ENCODE peak calls at places on chromosomes 13 and 19, in four cellular contexts. S is breast epithelium; Q is CD4-positive, alpha-beta T cell; J is thoracic aorta. O is an unnamed sample.
A peak's percentile ranks its signal among the peaks of the same experiment; 100 is the strongest.

GRCh38 chr13:46296920-46297319 is 85.2 kb downstream of the LRRC63 start:
- DNase-seq in J (no peak), S (no peak), Q (no peak), O (no peak)

GRCh38 chr19:48613024-48613851 is 1.6 kb downstream of the FAM83E start:
- DNase-seq in J (no peak), Q (no peak), S (no peak), O (peak; percentile 40)

GRCh38 chr19:47097396-47098217 is 16.0 kb downstream of the ZC3H4 start:
- DNase-seq in S (peak; percentile 52), Q (no peak), J (peak; percentile 36), O (peak; percentile 65)

GRCh38 chr19:33460221-33460908 is 61.2 kb downstream of the PEPD start:
- DNase-seq in J (no peak), Q (no peak), S (no peak), O (no peak)

GRCh38 chr13:30108216-30108912 is 199.0 kb downstream of the KATNAL1 start:
- DNase-seq in Q (no peak), S (no peak), J (no peak), O (no peak)

GRCh38 chr13:45339867-45340266 is 1.1 kb downstream of the TPT1 start:
- DNase-seq in J (no peak), S (no peak), Q (no peak), O (no peak)

GRCh38 chr19:18774107-18774506 is 17.0 kb downstream of the COMP start:
- DNase-seq in Q (no peak), J (no peak), S (no peak), O (no peak)

GRCh38 chr19:14476307-14476662 is 1.1 kb upstream of the PTGER1 start:
- DNase-seq in Q (no peak), S (no peak), J (no peak), O (no peak)

GRCh38 chr19:30669329-30670010 is 297.3 kb downstream of the ZNF536 start:
- DNase-seq in Q (peak; percentile 27), S (peak; percentile 45), J (no peak), O (peak; percentile 64)

GRCh38 chr19:29328586-29328985 is 115.6 kb upstream of the UQCRFS1 start:
- DNase-seq in Q (no peak), J (no peak), S (no peak), O (no peak)

GRCh38 chr13:66624302-66624701 is 605.8 kb downstream of the PCDH9 start:
- DNase-seq in S (no peak), J (no peak), Q (no peak), O (no peak)

GRCh38 chr13:41505209-41505835 is 48.0 kb downstream of the RGCC start:
- DNase-seq in S (no peak), J (no peak), Q (no peak), O (no peak)

GRCh38 chr13:25214371-25215252 is 42.5 kb upstream of the AMER2 start:
- DNase-seq in J (no peak), Q (no peak), S (no peak), O (no peak)

GRCh38 chr13:98484289-98485219 is 92.4 kb downstream of the STK24 start:
- DNase-seq in J (peak; percentile 85), Q (peak; percentile 33), S (peak; percentile 89), O (no peak)

GRCh38 chr13:35851238-35851814 is 279.9 kb downstream of the DCLK1 start:
- DNase-seq in Q (no peak), J (no peak), S (no peak), O (no peak)

GRCh38 chr19:38719761-38720558 is 24.3 kb downstream of the CAPN12 start:
- DNase-seq in J (no peak), S (peak; percentile 87), Q (no peak), O (no peak)

GRCh38 chr13:98504371-98504963 is 72.4 kb downstream of the STK24 start:
- DNase-seq in J (no peak), Q (no peak), S (no peak), O (no peak)

GRCh38 chr19:12838893-12839656 is 760 bp downstream of the MAST1 start:
- DNase-seq in J (no peak), S (no peak), Q (no peak), O (no peak)

GRCh38 chr13:95239293-95239692 is 62.0 kb downstream of the ABCC4 start:
- DNase-seq in Q (no peak), J (no peak), S (no peak), O (no peak)

GRCh38 chr13:95237310-95237870 is 63.9 kb downstream of the ABCC4 start:
- DNase-seq in Q (no peak), J (no peak), S (no peak), O (no peak)

GRCh38 chr13:95235944-95236343 is 65.3 kb downstream of the ABCC4 start:
- DNase-seq in Q (no peak), S (no peak), J (no peak), O (no peak)

GRCh38 chr13:95235199-95235726 is 66.0 kb downstream of the ABCC4 start:
- DNase-seq in Q (no peak), S (no peak), J (no peak), O (no peak)

GRCh38 chr13:95236774-95237173 is 64.5 kb downstream of the ABCC4 start:
- DNase-seq in J (no peak), Q (no peak), S (no peak), O (no peak)
- H3K27ac ChIP-seq in J (no peak overlapping the region), Q (no peak overlapping the region), S (no peak overlapping the region), O (no peak overlapping the region)

DNA sequence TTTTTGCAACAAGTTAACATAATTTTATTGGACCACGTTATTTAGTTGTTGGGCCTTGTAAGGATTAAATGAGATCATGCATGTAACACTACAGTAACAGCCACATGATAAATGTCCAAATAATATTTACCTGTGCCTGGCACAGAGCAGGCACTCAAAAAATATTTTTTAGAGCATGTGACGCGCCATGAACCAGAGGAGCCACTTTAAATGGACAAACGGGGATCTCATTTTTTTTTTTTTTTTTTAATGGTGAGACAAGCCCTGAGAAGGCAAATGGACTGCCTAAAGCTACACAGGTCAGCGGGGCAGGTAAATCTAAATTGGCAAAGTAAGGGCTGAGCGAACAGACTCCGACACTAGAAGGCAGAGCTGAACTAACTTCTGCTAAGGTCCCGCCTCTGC is 840 bp upstream of the RPS19 start:
- DNase-seq in Q (no peak), S (no peak), J (no peak), O (no peak)
- H3K27ac ChIP-seq in Q (peak overlapping the region; percentile 89), S (peak overlapping the region; percentile 96), J (peak overlapping the region; percentile 95), O (peak overlapping the region; percentile 99)

DNA sequence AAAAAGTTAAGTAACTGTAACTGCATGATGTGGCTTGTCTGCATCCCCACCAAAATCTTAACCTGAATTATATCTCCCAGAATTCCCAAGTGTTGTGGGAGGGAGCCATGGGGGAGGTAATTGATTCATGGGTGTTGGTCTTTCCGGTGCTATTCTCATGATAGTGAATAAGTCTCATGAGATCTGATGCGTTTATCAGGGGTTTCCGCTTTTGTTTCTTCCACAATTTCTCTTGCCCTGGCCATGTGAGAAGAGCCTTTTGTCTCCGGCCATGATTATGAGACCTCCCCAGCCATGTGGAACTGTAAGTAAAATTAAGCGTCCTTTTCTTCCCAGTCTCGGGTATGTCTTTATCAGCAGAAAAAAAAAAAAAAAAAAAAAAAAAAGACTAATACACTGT is 385.8 kb downstream of the SLITRK1 start:
- DNase-seq in S (no peak), Q (no peak), J (no peak), O (no peak)
- H3K27ac ChIP-seq in S (no peak overlapping the region), Q (no peak overlapping the region), J (no peak overlapping the region), O (no peak overlapping the region)

GRCh38 chr19:10988380-10988779 is 27.6 kb downstream of the SMARCA4 start:
- DNase-seq in J (no peak), S (no peak), Q (no peak), O (no peak)
- H3K27ac ChIP-seq in J (no peak overlapping the region), S (no peak overlapping the region), Q (no peak overlapping the region), O (no peak overlapping the region)

GRCh38 chr13:97220151-97220900 is 1.8 kb upstream of the MBNL2 start:
- DNase-seq in Q (no peak), J (no peak), S (no peak), O (no peak)
- H3K27ac ChIP-seq in Q (no peak overlapping the region), J (no peak overlapping the region), S (peak overlapping the region; percentile 56), O (peak overlapping the region; percentile 82)

GRCh38 chr13:97223711-97224461 is 1.8 kb downstream of the MBNL2 start:
- DNase-seq in Q (peak; percentile 17), J (no peak), S (peak; percentile 83), O (no peak)
- H3K27ac ChIP-seq in Q (peak overlapping the region; percentile 77), J (peak overlapping the region; percentile 85), S (peak overlapping the region; percentile 94), O (peak overlapping the region; percentile 82)

DNA sequence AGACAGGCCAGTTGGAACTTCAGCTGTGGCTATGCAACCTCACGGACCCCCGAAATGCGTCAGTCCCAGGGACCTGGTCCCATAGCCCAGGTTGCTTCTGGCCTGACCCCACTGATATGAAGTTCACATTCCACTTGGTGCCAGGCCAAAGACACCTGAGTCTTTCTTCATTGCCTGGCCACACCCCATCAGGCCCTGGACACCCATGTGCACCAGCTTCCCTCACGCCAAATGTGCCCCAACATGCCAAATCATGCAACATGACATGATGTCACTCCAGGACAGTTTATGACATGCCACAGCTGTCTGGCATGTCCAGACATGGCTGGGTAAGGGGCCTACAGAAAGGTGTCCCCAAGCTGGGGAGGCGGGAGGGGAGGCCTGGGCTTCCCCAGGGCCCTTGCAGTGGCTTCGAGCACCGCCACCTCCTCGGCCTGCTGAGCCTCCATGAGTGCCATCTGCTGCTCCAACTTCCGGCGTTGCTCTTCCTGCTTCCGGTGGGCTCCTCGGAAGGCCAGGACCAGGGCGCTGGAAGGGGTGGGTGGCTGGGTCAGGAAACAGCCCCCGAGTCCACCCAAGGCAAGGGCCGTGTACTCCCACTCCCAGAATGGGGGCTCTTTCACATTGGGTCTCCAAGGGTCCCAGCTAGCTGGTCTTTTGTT is 4.3 kb upstream of the NR2F6 start:
- DNase-seq in Q (no peak), J (no peak), S (no peak), O (no peak)
- H3K27ac ChIP-seq in Q (no peak overlapping the region), J (no peak overlapping the region), S (no peak overlapping the region), O (no peak overlapping the region)